ENCODE peak calls at places on chromosomes 6 and 20, in six cellular contexts. G is Panc1, S is epithelial cell of esophagus, Y is HFFc6, M is Caki2, Z is mucosa of descending colon. D is an unnamed sample.

GRCh38 chr6:25022140-25022553 is 86.4 kb upstream of the RIPOR2 start:
- DNase-seq in G (no peak), S (peak), Y (peak), M (no peak), Z (no peak), D (no peak)

GRCh38 chr6:123715243-123715863 is 78.6 kb upstream of the TRDN start:
- DNase-seq in G (peak), S (peak), Y (no peak), M (peak), Z (no peak), D (peak)

GRCh38 chr20:59696476-59696875 is 92.1 kb downstream of the PHACTR3 start:
- DNase-seq in G (no peak), S (no peak), Y (no peak), M (no peak), Z (no peak), D (no peak)

GRCh38 chr6:50147371-50147770 is 97.6 kb upstream of the DEFB112 start:
- DNase-seq in G (no peak), S (peak), Y (no peak), M (no peak), Z (no peak), D (no peak)

GRCh38 chr6:151025076-151025475 is 159.6 kb downstream of the MTHFD1L start:
- DNase-seq in G (no peak), S (no peak), Y (no peak), M (no peak), Z (no peak), D (no peak)

GRCh38 chr20:24814556-24815195 is 134.4 kb upstream of the CST7 start:
- DNase-seq in G (no peak), S (no peak), Y (no peak), M (no peak), Z (no peak), D (no peak)

GRCh38 chr20:4161447-4162251 is 146.3 kb upstream of the RNF24 start:
- DNase-seq in G (no peak), S (peak), Y (no peak), M (no peak), Z (peak), D (peak)

GRCh38 chr6:170260686-170261085 is 30.2 kb downstream of the DLL1 start:
- DNase-seq in G (no peak), S (no peak), Y (no peak), M (no peak), Z (no peak), D (peak)

GRCh38 chr20:33261465-33261864 is 21.5 kb upstream of the BPIFB1 start:
- DNase-seq in G (no peak), S (no peak), Y (no peak), M (no peak), Z (no peak), D (no peak)

GRCh38 chr6:169752074-169752623 is 727 bp downstream of the ERMARD start:
- DNase-seq in G (no peak), S (no peak), Y (no peak), M (no peak), Z (no peak), D (peak)

GRCh38 chr20:32052792-32053362 is 835 bp downstream of the HCK start:
- DNase-seq in G (no peak), S (no peak), Y (no peak), M (no peak), Z (peak), D (no peak)

GRCh38 chr20:58839474-58839874 is 11.2 kb downstream of the GNAS-AS1 start:
- DNase-seq in G (no peak), S (no peak), Y (peak), M (no peak), Z (no peak), D (peak)

GRCh38 chr6:63317641-63318040 is 2.1 kb downstream of the LGSN start:
- DNase-seq in G (no peak), S (no peak), Y (no peak), M (no peak), Z (no peak), D (no peak)

GRCh38 chr20:62692176-62692575 is 16.5 kb upstream of the NTSR1 start:
- DNase-seq in G (no peak), S (no peak), Y (no peak), M (no peak), Z (no peak), D (no peak)

GRCh38 chr20:10984899-10985298 is 311.1 kb upstream of the JAG1 start:
- DNase-seq in G (no peak), S (peak), Y (no peak), M (no peak), Z (no peak), D (peak)

GRCh38 chr6:49980898-49981297 is 11.5 kb upstream of the DEFB113 start:
- DNase-seq in G (no peak), S (peak), Y (no peak), M (no peak), Z (no peak), D (no peak)

GRCh38 chr6:33696538-33697518 is 14.7 kb downstream of the UQCC2 start:
- DNase-seq in G (no peak), S (no peak), Y (peak), M (peak), Z (peak), D (no peak)

GRCh38 chr6:139846538-139847321 is 472.3 kb upstream of the CITED2 start:
- DNase-seq in G (no peak), S (no peak), Y (no peak), M (no peak), Z (peak), D (peak)

GRCh38 chr20:14142964-14143627 is 147.8 kb downstream of the MACROD2 start:
- DNase-seq in G (no peak), S (peak), Y (no peak), M (no peak), Z (no peak), D (no peak)

GRCh38 chr6:47133230-47134000 is 91.3 kb upstream of the ADGRF1 start:
- DNase-seq in G (no peak), S (no peak), Y (no peak), M (no peak), Z (no peak), D (no peak)

GRCh38 chr6:26269406-26270120 is 95.4 kb upstream of the BTN3A2 start:
- DNase-seq in G (no peak), S (no peak), Y (no peak), M (no peak), Z (no peak), D (peak)